ENCODE peak calls at places on chromosomes 12 and 14, in seven cellular contexts. I, A, K, Q, Y, Z and C are unnamed samples.

GRCh38 chr12:16246264-16246663 is 31.2 kb downstream of the SLC15A5 start:
- DNase-seq in I (no peak), A (no peak), K (no peak), Q (no peak), Y (no peak), Z (no peak), C (no peak)

GRCh38 chr14:61471297-61471980 is 150.1 kb downstream of the PRKCH start:
- DNase-seq in I (peak; percentile 62), A (no peak), K (no peak), Q (no peak), Y (no peak), Z (no peak), C (no peak)

GRCh38 chr12:2613674-2614073 is 181.1 kb upstream of the FKBP4 start:
- DNase-seq in I (peak; percentile 97), A (peak; percentile 98), K (no peak), Q (no peak), Y (no peak), Z (no peak), C (no peak)

GRCh38 chr14:99792551-99793212 is 531 bp upstream of the EML1 start:
- DNase-seq in I (peak; percentile 35), A (no peak), K (no peak), Q (peak; percentile 50), Y (no peak), Z (no peak), C (peak; percentile 32)

GRCh38 chr12:57111046-57111698 is at the start of gene STAT6:
- DNase-seq in I (peak; percentile 90), A (peak; percentile 40), K (peak; percentile 82), Q (peak; percentile 47), Y (peak; percentile 91), Z (peak; percentile 81), C (peak; percentile 48)

GRCh38 chr12:130266751-130267150 is 70.9 kb upstream of the PIWIL1 start:
- DNase-seq in I (no peak), A (no peak), K (no peak), Q (no peak), Y (no peak), Z (no peak), C (peak; percentile 15)

GRCh38 chr14:25607095-25607657 is 557.2 kb upstream of the STXBP6 start:
- DNase-seq in I (no peak), A (no peak), K (no peak), Q (no peak), Y (no peak), Z (no peak), C (no peak)

GRCh38 chr12:11917501-11917900 is 153.2 kb upstream of the BCL2L14 start:
- DNase-seq in I (no peak), A (no peak), K (no peak), Q (no peak), Y (no peak), Z (no peak), C (no peak)

GRCh38 chr14:53055003-53055402 is 98.1 kb downstream of the DDHD1 start:
- DNase-seq in I (peak; percentile 84), A (no peak), K (no peak), Q (peak; percentile 81), Y (no peak), Z (no peak), C (no peak)

GRCh38 chr14:52012635-52013034 is 23.3 kb downstream of the RTRAF start:
- DNase-seq in I (peak; percentile 86), A (no peak), K (peak; percentile 78), Q (no peak), Y (no peak), Z (no peak), C (no peak)

GRCh38 chr12:23484238-23484637 is 465.2 kb downstream of the SOX5 start:
- DNase-seq in I (no peak), A (no peak), K (no peak), Q (no peak), Y (no peak), Z (no peak), C (no peak)

GRCh38 chr12:100668939-100669536 is 95.6 kb downstream of the GAS2L3 start:
- DNase-seq in I (peak; percentile 78), A (peak; percentile 73), K (peak; percentile 75), Q (peak; percentile 72), Y (peak; percentile 63), Z (peak; percentile 6), C (peak; percentile 80)

GRCh38 chr12:126811401-126811800 is 1455.6 kb upstream of the TMEM132C start:
- DNase-seq in I (peak; percentile 1), A (no peak), K (no peak), Q (no peak), Y (no peak), Z (no peak), C (no peak)

GRCh38 chr14:50344831-50345563 is 32.9 kb downstream of the DMAC2L start:
- DNase-seq in I (no peak), A (no peak), K (no peak), Q (no peak), Y (no peak), Z (no peak), C (no peak)

GRCh38 chr12:109757671-109758265 is 44.1 kb downstream of the FAM222A start:
- DNase-seq in I (no peak), A (no peak), K (peak; percentile 12), Q (no peak), Y (no peak), Z (no peak), C (no peak)

GRCh38 chr12:32997471-32997870 is 100.9 kb upstream of the PKP2 start:
- DNase-seq in I (no peak), A (no peak), K (no peak), Q (no peak), Y (no peak), Z (no peak), C (no peak)

GRCh38 chr12:131389051-131390013 is 321.6 kb upstream of the SFSWAP start:
- DNase-seq in I (no peak), A (no peak), K (no peak), Q (no peak), Y (no peak), Z (no peak), C (no peak)

GRCh38 chr14:68283378-68284123 is 464.0 kb downstream of the RAD51B start:
- DNase-seq in I (no peak), A (no peak), K (peak; percentile 41), Q (no peak), Y (peak; percentile 61), Z (peak; percentile 25), C (no peak)

GRCh38 chr14:21933681-21934080 is 260.1 kb upstream of the OR4E1 start:
- DNase-seq in I (no peak), A (no peak), K (no peak), Q (no peak), Y (no peak), Z (no peak), C (no peak)

GRCh38 chr12:131755305-131756113 is 44.6 kb downstream of the SFSWAP start:
- DNase-seq in I (peak; percentile 29), A (no peak), K (no peak), Q (no peak), Y (no peak), Z (no peak), C (no peak)

GRCh38 chr12:105882404-105882803 is 256.4 kb downstream of the NUAK1 start:
- DNase-seq in I (peak; percentile 14), A (no peak), K (peak; percentile 43), Q (no peak), Y (no peak), Z (no peak), C (no peak)

GRCh38 chr14:90632868-90633267 is 183.4 kb downstream of the TTC7B start:
- DNase-seq in I (no peak), A (no peak), K (no peak), Q (no peak), Y (no peak), Z (no peak), C (no peak)

GRCh38 chr12:14948672-14949071 is 10.3 kb upstream of the ERP27 start:
- DNase-seq in I (peak; percentile 94), A (no peak), K (no peak), Q (peak; percentile 6), Y (no peak), Z (no peak), C (no peak)

GRCh38 chr14:55512421-55512820 is 67.6 kb upstream of the KTN1 start:
- DNase-seq in I (no peak), A (no peak), K (no peak), Q (no peak), Y (no peak), Z (no peak), C (no peak)

GRCh38 chr12:12007713-12008231 is 63.0 kb upstream of the BCL2L14 start:
- DNase-seq in I (no peak), A (no peak), K (no peak), Q (no peak), Y (no peak), Z (no peak), C (no peak)

GRCh38 chr12:60205500-60205899 is 609.7 kb downstream of the SLC16A7 start:
- DNase-seq in I (peak; percentile 70), A (no peak), K (no peak), Q (no peak), Y (no peak), Z (no peak), C (no peak)

GRCh38 chr12:111753144-111753881 is 13.4 kb upstream of the ALDH2 start:
- DNase-seq in I (peak; percentile 59), A (no peak), K (peak; percentile 83), Q (peak; percentile 58), Y (peak; percentile 71), Z (no peak), C (peak; percentile 45)

GRCh38 chr12:116708826-116709756 is 28.8 kb downstream of the SPRING1 start:
- DNase-seq in I (peak; percentile 63), A (peak; percentile 57), K (peak; percentile 60), Q (peak; percentile 89), Y (peak; percentile 55), Z (peak; percentile 37), C (peak; percentile 28)

GRCh38 chr14:101019974-101020710 is 116.6 kb upstream of the RTL1 start:
- DNase-seq in I (no peak), A (no peak), K (no peak), Q (no peak), Y (peak; percentile 20), Z (no peak), C (no peak)

GRCh38 chr12:53313996-53314395 is 7.4 kb downstream of the AAAS start:
- DNase-seq in I (no peak), A (no peak), K (no peak), Q (no peak), Y (no peak), Z (no peak), C (no peak)

GRCh38 chr14:77208266-77208978 is 26.8 kb downstream of the TMEM63C start:
- DNase-seq in I (peak; percentile 57), A (no peak), K (peak; percentile 80), Q (peak; percentile 79), Y (peak; percentile 78), Z (peak; percentile 33), C (peak; percentile 85)